ENCODE peak calls at places on chromosomes 16 and 17, in ten cellular contexts. One of them, this sample, is unnamed.

GRCh38 chr17:76071497-76072148 is 694 bp downstream of the SRP68 start:
- DNase-seq in NB4: no peak
- DNase-seq in Peyer's patch: no peak
- DNase-seq in right lobe of liver: no peak
- DNase-seq in A549: no peak
- DNase-seq in adrenal gland: no peak
- DNase-seq in transverse colon: no peak
- DNase-seq in ovary: no peak
- DNase-seq in lower leg skin: no peak
- DNase-seq in prostate gland: no peak
- DNase-seq in this sample: no peak

GRCh38 chr17:57783338-57783742 is 38.2 kb upstream of the CCDC182 start:
- DNase-seq in right lobe of liver: peak
- DNase-seq in adrenal gland: peak
- DNase-seq in transverse colon: peak
- DNase-seq in ovary: peak
- DNase-seq in prostate gland: peak
- DNase-seq in NB4: peak
- DNase-seq in Peyer's patch: peak
- DNase-seq in lower leg skin: no peak
- DNase-seq in A549: peak
- DNase-seq in this sample: no peak

GRCh38 chr17:60747069-60747808 is 69.6 kb downstream of the BCAS3 start:
- DNase-seq in NB4: no peak
- DNase-seq in prostate gland: no peak
- DNase-seq in Peyer's patch: no peak
- DNase-seq in lower leg skin: no peak
- DNase-seq in A549: no peak
- DNase-seq in adrenal gland: no peak
- DNase-seq in transverse colon: no peak
- DNase-seq in ovary: no peak
- DNase-seq in right lobe of liver: no peak
- DNase-seq in this sample: no peak

GRCh38 chr16:53784312-53784711 is 80.4 kb downstream of the FTO start:
- DNase-seq in A549: no peak
- DNase-seq in ovary: no peak
- DNase-seq in Peyer's patch: no peak
- DNase-seq in right lobe of liver: no peak
- DNase-seq in prostate gland: no peak
- DNase-seq in transverse colon: no peak
- DNase-seq in lower leg skin: no peak
- DNase-seq in adrenal gland: no peak
- DNase-seq in NB4: no peak
- DNase-seq in this sample: no peak

GRCh38 chr17:69179227-69179952 is 37.7 kb upstream of the ABCA6 start:
- DNase-seq in lower leg skin: no peak
- DNase-seq in right lobe of liver: peak
- DNase-seq in A549: peak
- DNase-seq in ovary: no peak
- DNase-seq in adrenal gland: no peak
- DNase-seq in Peyer's patch: no peak
- DNase-seq in prostate gland: no peak
- DNase-seq in transverse colon: no peak
- DNase-seq in NB4: peak
- DNase-seq in this sample: no peak

GRCh38 chr17:37797206-37797605 is 52.3 kb upstream of the HNF1B start:
- DNase-seq in right lobe of liver: no peak
- DNase-seq in A549: no peak
- DNase-seq in transverse colon: no peak
- DNase-seq in lower leg skin: no peak
- DNase-seq in ovary: no peak
- DNase-seq in NB4: no peak
- DNase-seq in adrenal gland: no peak
- DNase-seq in prostate gland: no peak
- DNase-seq in Peyer's patch: no peak
- DNase-seq in this sample: no peak

GRCh38 chr16:30183961-30184429 is 593 bp downstream of the CORO1A start:
- DNase-seq in A549: no peak
- DNase-seq in prostate gland: no peak
- DNase-seq in transverse colon: peak
- DNase-seq in lower leg skin: no peak
- DNase-seq in right lobe of liver: peak
- DNase-seq in NB4: peak
- DNase-seq in ovary: no peak
- DNase-seq in adrenal gland: no peak
- DNase-seq in Peyer's patch: peak
- DNase-seq in this sample: peak

GRCh38 chr17:65554568-65555223 is 6.8 kb downstream of the AXIN2 start:
- DNase-seq in lower leg skin: no peak
- DNase-seq in prostate gland: peak
- DNase-seq in Peyer's patch: no peak
- DNase-seq in NB4: no peak
- DNase-seq in adrenal gland: no peak
- DNase-seq in right lobe of liver: no peak
- DNase-seq in A549: no peak
- DNase-seq in ovary: no peak
- DNase-seq in transverse colon: peak
- DNase-seq in this sample: no peak

GRCh38 chr17:34443832-34444469 is 80.9 kb upstream of the CCL1 start:
- DNase-seq in adrenal gland: no peak
- DNase-seq in A549: peak
- DNase-seq in prostate gland: no peak
- DNase-seq in ovary: peak
- DNase-seq in lower leg skin: no peak
- DNase-seq in NB4: peak
- DNase-seq in Peyer's patch: no peak
- DNase-seq in transverse colon: no peak
- DNase-seq in right lobe of liver: no peak
- DNase-seq in this sample: no peak

GRCh38 chr16:87186876-87187533 is 130.2 kb downstream of the C16orf95 start:
- DNase-seq in A549: no peak
- DNase-seq in prostate gland: no peak
- DNase-seq in Peyer's patch: no peak
- DNase-seq in transverse colon: no peak
- DNase-seq in right lobe of liver: no peak
- DNase-seq in NB4: no peak
- DNase-seq in ovary: no peak
- DNase-seq in adrenal gland: no peak
- DNase-seq in lower leg skin: no peak
- DNase-seq in this sample: no peak

GRCh38 chr17:13984956-13985355 is 84.3 kb upstream of the COX10 start:
- DNase-seq in Peyer's patch: no peak
- DNase-seq in NB4: no peak
- DNase-seq in prostate gland: no peak
- DNase-seq in adrenal gland: no peak
- DNase-seq in ovary: no peak
- DNase-seq in A549: no peak
- DNase-seq in lower leg skin: no peak
- DNase-seq in transverse colon: no peak
- DNase-seq in right lobe of liver: no peak
- DNase-seq in this sample: no peak

GRCh38 chr16:58912571-58912970 is 178.5 kb upstream of the GOT2 start:
- DNase-seq in A549: no peak
- DNase-seq in adrenal gland: no peak
- DNase-seq in NB4: no peak
- DNase-seq in right lobe of liver: no peak
- DNase-seq in transverse colon: no peak
- DNase-seq in Peyer's patch: no peak
- DNase-seq in lower leg skin: no peak
- DNase-seq in ovary: no peak
- DNase-seq in prostate gland: no peak
- DNase-seq in this sample: no peak

GRCh38 chr16:81524382-81524781 is 79.8 kb downstream of the CMIP start:
- DNase-seq in Peyer's patch: no peak
- DNase-seq in right lobe of liver: no peak
- DNase-seq in A549: no peak
- DNase-seq in NB4: no peak
- DNase-seq in ovary: no peak
- DNase-seq in adrenal gland: no peak
- DNase-seq in lower leg skin: no peak
- DNase-seq in prostate gland: no peak
- DNase-seq in transverse colon: no peak
- DNase-seq in this sample: no peak

GRCh38 chr17:40095356-40095943 is 4.9 kb downstream of the NR1D1 start:
- DNase-seq in transverse colon: no peak
- DNase-seq in ovary: no peak
- DNase-seq in adrenal gland: peak
- DNase-seq in A549: no peak
- DNase-seq in NB4: no peak
- DNase-seq in right lobe of liver: peak
- DNase-seq in Peyer's patch: no peak
- DNase-seq in lower leg skin: peak
- DNase-seq in prostate gland: no peak
- DNase-seq in this sample: peak

GRCh38 chr17:40095944-40096791 is 4.2 kb downstream of the NR1D1 start:
- DNase-seq in Peyer's patch: peak
- DNase-seq in transverse colon: peak
- DNase-seq in NB4: no peak
- DNase-seq in ovary: no peak
- DNase-seq in lower leg skin: peak
- DNase-seq in right lobe of liver: peak
- DNase-seq in adrenal gland: peak
- DNase-seq in A549: no peak
- DNase-seq in prostate gland: no peak
- DNase-seq in this sample: peak

GRCh38 chr17:40093005-40093579 is 7.3 kb downstream of the NR1D1 start:
- DNase-seq in A549: no peak
- DNase-seq in right lobe of liver: no peak
- DNase-seq in Peyer's patch: no peak
- DNase-seq in transverse colon: no peak
- DNase-seq in NB4: no peak
- DNase-seq in ovary: peak
- DNase-seq in adrenal gland: peak
- DNase-seq in lower leg skin: peak
- DNase-seq in prostate gland: no peak
- DNase-seq in this sample: no peak

GRCh38 chr17:40093580-40094201 is 6.7 kb downstream of the NR1D1 start:
- DNase-seq in adrenal gland: peak
- DNase-seq in prostate gland: no peak
- DNase-seq in right lobe of liver: no peak
- DNase-seq in ovary: no peak
- DNase-seq in A549: no peak
- DNase-seq in Peyer's patch: no peak
- DNase-seq in NB4: no peak
- DNase-seq in lower leg skin: peak
- DNase-seq in transverse colon: no peak
- DNase-seq in this sample: no peak

DNA sequence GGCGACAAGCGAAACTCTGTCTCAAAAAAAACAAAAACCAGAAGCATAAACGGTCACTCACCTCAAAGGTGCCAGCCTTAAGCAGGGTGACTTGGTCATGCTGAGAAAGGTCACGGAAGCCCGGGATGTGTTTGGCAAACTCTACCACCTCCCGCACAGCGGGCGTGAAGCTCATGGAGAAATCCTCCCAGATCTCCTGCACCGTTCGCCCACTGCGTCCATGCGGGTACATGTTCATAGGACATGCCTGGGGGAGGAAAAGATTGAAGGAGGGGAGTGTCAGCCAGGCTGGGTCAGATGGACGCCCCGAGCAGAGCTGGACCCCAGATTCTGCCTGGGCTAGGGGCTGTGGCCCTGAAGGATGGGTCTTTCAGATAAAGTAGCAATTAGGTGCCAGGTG is 5.5 kb downstream of the NR1D1 start:
- DNase-seq in Peyer's patch: no peak
- DNase-seq in transverse colon: no peak
- DNase-seq in adrenal gland: peak
- DNase-seq in A549: no peak
- DNase-seq in right lobe of liver: no peak
- DNase-seq in prostate gland: no peak
- DNase-seq in NB4: no peak
- DNase-seq in lower leg skin: no peak
- DNase-seq in ovary: no peak
- DNase-seq in this sample: no peak
- H3K4me3 ChIP-seq in Peyer's patch: no peak
- H3K4me3 ChIP-seq in transverse colon: no peak
- H3K4me3 ChIP-seq in adrenal gland: no peak
- H3K4me3 ChIP-seq in A549: no peak
- H3K4me3 ChIP-seq in right lobe of liver: no peak
- H3K4me3 ChIP-seq in prostate gland: no peak
- H3K4me3 ChIP-seq in NB4: no peak
- H3K4me3 ChIP-seq in lower leg skin: no peak
- H3K4me3 ChIP-seq in ovary: no peak
- H3K4me3 ChIP-seq in this sample: no peak

DNA sequence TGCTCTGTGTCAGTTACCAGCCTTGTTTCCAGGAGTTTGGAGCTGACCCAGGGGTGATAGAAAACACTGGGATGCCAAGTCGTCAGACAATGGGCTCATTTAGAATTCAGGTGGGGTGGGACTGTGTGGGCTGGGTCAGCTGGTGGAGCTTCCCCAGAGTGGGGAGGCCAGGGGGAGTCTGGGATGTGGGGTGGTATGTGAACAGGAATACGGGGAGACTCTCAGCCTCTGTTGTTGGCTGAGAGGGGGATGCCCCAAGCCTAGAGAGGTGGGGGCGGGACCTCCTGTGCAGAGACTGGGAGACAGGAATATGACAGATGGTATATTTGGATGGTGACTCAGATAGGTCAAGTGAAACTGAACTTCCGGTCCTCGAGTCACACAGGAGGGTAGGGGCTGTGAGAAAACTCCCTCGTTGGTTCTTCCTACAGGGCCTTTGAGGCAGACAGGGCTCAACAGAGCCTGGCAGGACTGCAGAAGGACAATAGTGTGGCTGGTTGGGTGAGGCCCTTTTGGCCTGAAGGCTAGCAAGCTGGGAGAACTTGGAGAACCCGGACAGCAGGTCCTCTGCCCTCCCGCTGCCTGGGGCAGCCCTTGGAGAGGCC is 23.7 kb downstream of the CDH1 start:
- DNase-seq in adrenal gland: no peak
- DNase-seq in right lobe of liver: no peak
- DNase-seq in Peyer's patch: peak
- DNase-seq in ovary: no peak
- DNase-seq in NB4: peak
- DNase-seq in lower leg skin: no peak
- DNase-seq in prostate gland: no peak
- DNase-seq in transverse colon: peak
- DNase-seq in A549: peak
- DNase-seq in this sample: no peak
- TF ChIP-seq POLR2A in adrenal gland: no peak
- TF ChIP-seq POLR2A in right lobe of liver: no peak
- TF ChIP-seq POLR2A in Peyer's patch: peak
- TF ChIP-seq POLR2A in ovary: no peak
- TF ChIP-seq POLR2A in NB4: no peak
- TF ChIP-seq POLR2A in lower leg skin: no peak
- TF ChIP-seq POLR2A in prostate gland: no peak
- TF ChIP-seq POLR2A in transverse colon: no peak
- TF ChIP-seq POLR2A in A549: no peak
- TF ChIP-seq POLR2A in this sample: no peak

GRCh38 chr17:19306160-19307111 is 56.1 kb downstream of the B9D1 start:
- DNase-seq in A549: no peak
- DNase-seq in right lobe of liver: no peak
- DNase-seq in NB4: peak
- DNase-seq in adrenal gland: no peak
- DNase-seq in Peyer's patch: peak
- DNase-seq in ovary: no peak
- DNase-seq in lower leg skin: no peak
- DNase-seq in prostate gland: no peak
- DNase-seq in transverse colon: peak
- DNase-seq in this sample: no peak
- H3K4me3 ChIP-seq in A549: no peak
- H3K4me3 ChIP-seq in right lobe of liver: no peak
- H3K4me3 ChIP-seq in NB4: no peak
- H3K4me3 ChIP-seq in adrenal gland: no peak
- H3K4me3 ChIP-seq in Peyer's patch: no peak
- H3K4me3 ChIP-seq in ovary: no peak
- H3K4me3 ChIP-seq in lower leg skin: no peak
- H3K4me3 ChIP-seq in prostate gland: no peak
- H3K4me3 ChIP-seq in transverse colon: no peak
- H3K4me3 ChIP-seq in this sample: no peak

GRCh38 chr17:17205368-17206148 is 575 bp downstream of the PLD6 start:
- DNase-seq in adrenal gland: peak
- DNase-seq in Peyer's patch: peak
- DNase-seq in NB4: peak
- DNase-seq in prostate gland: peak
- DNase-seq in ovary: peak
- DNase-seq in transverse colon: peak
- DNase-seq in right lobe of liver: peak
- DNase-seq in A549: peak
- DNase-seq in lower leg skin: peak
- DNase-seq in this sample: no peak
- TF ChIP-seq POLR2A in adrenal gland: no peak
- TF ChIP-seq POLR2A in Peyer's patch: no peak
- TF ChIP-seq POLR2A in NB4: no peak
- TF ChIP-seq POLR2A in prostate gland: no peak
- TF ChIP-seq POLR2A in ovary: no peak
- TF ChIP-seq POLR2A in transverse colon: no peak
- TF ChIP-seq POLR2A in right lobe of liver: no peak
- TF ChIP-seq POLR2A in A549: no peak
- TF ChIP-seq POLR2A in lower leg skin: no peak
- TF ChIP-seq POLR2A in this sample: no peak